ENCODE peak calls at places on chromosomes 2 and 18, in four cellular contexts. Q is right lobe of liver, Y is left ventricle myocardium superior, B is LoVo. A is an unnamed sample.

GRCh38 chr2:44169155-44169898 is 652 bp downstream of the PPM1B start:
- DNase-seq in B (peak), Y (peak), Q (peak), A (peak)

GRCh38 chr2:67255933-67256615 is 141.1 kb upstream of the ETAA1 start:
- DNase-seq in Y (no peak), B (no peak), Q (no peak), A (no peak)

GRCh38 chr2:205087862-205088261 is 542.6 kb downstream of the PARD3B start:
- DNase-seq in Q (no peak), Y (no peak), B (no peak), A (no peak)

GRCh38 chr2:177171418-177171865 is 41.2 kb upstream of the HNRNPA3 start:
- DNase-seq in B (no peak), Y (no peak), Q (no peak), A (no peak)

GRCh38 chr18:51028201-51028805 is 1.7 kb upstream of the SMAD4 start:
- DNase-seq in Y (no peak), Q (no peak), B (peak), A (no peak)

GRCh38 chr2:151842830-151843668 is 14.8 kb upstream of the ARL5A start:
- DNase-seq in Q (no peak), B (no peak), Y (no peak), A (no peak)

GRCh38 chr2:199556886-199557285 is 99.1 kb upstream of the SATB2 start:
- DNase-seq in Y (no peak), B (no peak), Q (no peak), A (no peak)

GRCh38 chr2:161982548-161982947 is 91.5 kb downstream of the DPP4 start:
- DNase-seq in Q (no peak), B (no peak), Y (no peak), A (no peak)

GRCh38 chr2:193549661-193550060 is 1354.9 kb upstream of the TMEFF2 start:
- DNase-seq in Y (no peak), Q (no peak), B (no peak), A (no peak)

GRCh38 chr2:31365348-31365747 is 49.2 kb downstream of the XDH start:
- DNase-seq in Y (no peak), Q (no peak), B (no peak), A (no peak)

GRCh38 chr18:74183110-74183509 is 34.8 kb downstream of the TIMM21 start:
- DNase-seq in Y (no peak), B (no peak), Q (no peak), A (no peak)

GRCh38 chr18:71212222-71212621 is 923.4 kb downstream of the SOCS6 start:
- DNase-seq in B (no peak), Y (no peak), Q (no peak), A (no peak)

GRCh38 chr18:32803571-32803970 is 30.7 kb upstream of the KLHL14 start:
- DNase-seq in B (no peak), Q (no peak), Y (no peak), A (no peak)

GRCh38 chr18:12921178-12921577 is 26.6 kb upstream of the SEH1L start:
- DNase-seq in B (no peak), Q (no peak), Y (no peak), A (no peak)

GRCh38 chr2:10863047-10863446 is 48.7 kb upstream of the KCNF1 start:
- DNase-seq in B (no peak), Y (no peak), Q (no peak), A (no peak)

GRCh38 chr2:67604360-67604759 is 207.2 kb downstream of the ETAA1 start:
- DNase-seq in Y (no peak), Q (no peak), B (no peak), A (no peak)

GRCh38 chr2:175293776-175294175 is 112.3 kb upstream of the ATP5MC3 start:
- DNase-seq in Q (no peak), B (no peak), Y (no peak), A (no peak)

GRCh38 chr2:143778981-143779380 is 649.8 kb downstream of the ARHGAP15 start:
- DNase-seq in Y (no peak), Q (no peak), B (no peak), A (no peak)

GRCh38 chr2:127084611-127085031 is 22.3 kb downstream of the BIN1 start:
- DNase-seq in B (no peak), Q (no peak), Y (no peak), A (no peak)

GRCh38 chr2:230874876-230875275 is 10.1 kb downstream of the ITM2C start:
- DNase-seq in B (no peak), Q (peak), Y (no peak), A (peak)

GRCh38 chr2:205929445-205930027 is 156.4 kb downstream of the INO80D start:
- DNase-seq in Q (peak), B (peak), Y (no peak), A (peak)

GRCh38 chr2:62050456-62051045 is 145.1 kb downstream of the COMMD1 start:
- DNase-seq in Q (no peak), B (no peak), Y (no peak), A (no peak)

GRCh38 chr2:199456383-199457146 is 1.2 kb downstream of the SATB2 start:
- DNase-seq in Q (peak), Y (no peak), B (no peak), A (no peak)

GRCh38 chr2:106070181-106070580 is 123.9 kb downstream of the UXS1 start:
- DNase-seq in B (no peak), Q (no peak), Y (no peak), A (no peak)

GRCh38 chr2:41867553-41867952 is 180.3 kb upstream of the PKDCC start:
- DNase-seq in Y (no peak), Q (no peak), B (no peak), A (no peak)

GRCh38 chr2:218853766-218854165 is 5.8 kb upstream of the WNT6 start:
- DNase-seq in Y (no peak), B (peak), Q (no peak), A (no peak)

GRCh38 chr2:11867926-11868325 is 121.5 kb downstream of the LPIN1 start:
- DNase-seq in Q (no peak), B (no peak), Y (no peak), A (no peak)

GRCh38 chr2:188897096-188897495 is 77.1 kb upstream of the COL3A1 start:
- DNase-seq in Q (no peak), B (no peak), Y (no peak), A (no peak)

GRCh38 chr18:11906926-11907874 is 917 bp downstream of the MPPE1 start:
- DNase-seq in Q (no peak), B (no peak), Y (no peak), A (no peak)